ENCODE peak calls at places on chromosome 5, in ten cellular contexts. One of them, this sample, is unnamed. For H3K4me1, the result is how much of the 10 kb centered on the place peaks cover.

GRCh38 chr5:172437445-172438303 is 16.7 kb downstream of the SH3PXD2B start:
- DNase-seq in PC-3: peak
- DNase-seq in ascending aorta: peak
- DNase-seq in heart right ventricle: peak
- DNase-seq in cardiac muscle cell: peak
- DNase-seq in pancreas: peak
- DNase-seq in CD8-positive, alpha-beta memory T cell: no peak
- DNase-seq in sigmoid colon: peak
- DNase-seq in trophoblast cell: no peak
- DNase-seq in spleen: no peak
- DNase-seq in this sample: peak

GRCh38 chr5:170545313-170545712 is 41.5 kb downstream of the KCNIP1 start:
- DNase-seq in trophoblast cell: no peak
- DNase-seq in sigmoid colon: no peak
- DNase-seq in pancreas: no peak
- DNase-seq in ascending aorta: no peak
- DNase-seq in CD8-positive, alpha-beta memory T cell: no peak
- DNase-seq in spleen: no peak
- DNase-seq in cardiac muscle cell: no peak
- DNase-seq in heart right ventricle: no peak
- DNase-seq in PC-3: no peak
- DNase-seq in this sample: no peak

GRCh38 chr5:57232293-57233033 is 58.6 kb downstream of the GPBP1 start:
- DNase-seq in heart right ventricle: no peak
- DNase-seq in cardiac muscle cell: no peak
- DNase-seq in PC-3: no peak
- DNase-seq in pancreas: no peak
- DNase-seq in spleen: no peak
- DNase-seq in sigmoid colon: no peak
- DNase-seq in ascending aorta: no peak
- DNase-seq in trophoblast cell: no peak
- DNase-seq in CD8-positive, alpha-beta memory T cell: no peak
- DNase-seq in this sample: no peak

GRCh38 chr5:109823597-109823996 is 133.9 kb downstream of the MAN2A1 start:
- DNase-seq in cardiac muscle cell: no peak
- DNase-seq in CD8-positive, alpha-beta memory T cell: no peak
- DNase-seq in PC-3: peak
- DNase-seq in pancreas: no peak
- DNase-seq in sigmoid colon: no peak
- DNase-seq in spleen: no peak
- DNase-seq in heart right ventricle: no peak
- DNase-seq in trophoblast cell: no peak
- DNase-seq in ascending aorta: no peak
- DNase-seq in this sample: no peak

GRCh38 chr5:173472784-173473278 is 143.6 kb downstream of the BOD1 start:
- DNase-seq in spleen: no peak
- DNase-seq in trophoblast cell: no peak
- DNase-seq in heart right ventricle: no peak
- DNase-seq in PC-3: no peak
- DNase-seq in pancreas: no peak
- DNase-seq in CD8-positive, alpha-beta memory T cell: no peak
- DNase-seq in sigmoid colon: no peak
- DNase-seq in cardiac muscle cell: no peak
- DNase-seq in ascending aorta: peak
- DNase-seq in this sample: peak

GRCh38 chr5:162496080-162496808 is 428.7 kb downstream of the GABRG2 start:
- DNase-seq in trophoblast cell: no peak
- DNase-seq in PC-3: peak
- DNase-seq in cardiac muscle cell: no peak
- DNase-seq in CD8-positive, alpha-beta memory T cell: no peak
- DNase-seq in spleen: no peak
- DNase-seq in pancreas: no peak
- DNase-seq in ascending aorta: no peak
- DNase-seq in heart right ventricle: no peak
- DNase-seq in sigmoid colon: no peak
- DNase-seq in this sample: no peak

GRCh38 chr5:180222056-180222455 is 13.0 kb upstream of the RASGEF1C start:
- DNase-seq in pancreas: no peak
- DNase-seq in cardiac muscle cell: no peak
- DNase-seq in PC-3: no peak
- DNase-seq in spleen: peak
- DNase-seq in sigmoid colon: no peak
- DNase-seq in ascending aorta: no peak
- DNase-seq in trophoblast cell: no peak
- DNase-seq in heart right ventricle: no peak
- DNase-seq in CD8-positive, alpha-beta memory T cell: no peak
- DNase-seq in this sample: no peak

GRCh38 chr5:172133359-172134029 is 54.5 kb downstream of the STK10 start:
- DNase-seq in heart right ventricle: no peak
- DNase-seq in PC-3: peak
- DNase-seq in CD8-positive, alpha-beta memory T cell: no peak
- DNase-seq in spleen: peak
- DNase-seq in cardiac muscle cell: no peak
- DNase-seq in sigmoid colon: peak
- DNase-seq in pancreas: no peak
- DNase-seq in trophoblast cell: peak
- DNase-seq in ascending aorta: peak
- DNase-seq in this sample: peak

GRCh38 chr5:40568548-40568947 is 111.2 kb upstream of the PTGER4 start:
- DNase-seq in heart right ventricle: no peak
- DNase-seq in spleen: no peak
- DNase-seq in CD8-positive, alpha-beta memory T cell: no peak
- DNase-seq in PC-3: no peak
- DNase-seq in trophoblast cell: no peak
- DNase-seq in sigmoid colon: no peak
- DNase-seq in pancreas: no peak
- DNase-seq in ascending aorta: no peak
- DNase-seq in cardiac muscle cell: no peak
- DNase-seq in this sample: no peak

GRCh38 chr5:122141751-122142150 is 12.4 kb downstream of the ZNF474 start:
- DNase-seq in cardiac muscle cell: no peak
- DNase-seq in PC-3: no peak
- DNase-seq in ascending aorta: no peak
- DNase-seq in CD8-positive, alpha-beta memory T cell: no peak
- DNase-seq in sigmoid colon: no peak
- DNase-seq in trophoblast cell: no peak
- DNase-seq in spleen: no peak
- DNase-seq in pancreas: no peak
- DNase-seq in heart right ventricle: no peak
- DNase-seq in this sample: no peak

GRCh38 chr5:115069087-115069968 is 100.4 kb downstream of the TRIM36 start:
- DNase-seq in ascending aorta: no peak
- DNase-seq in pancreas: peak
- DNase-seq in heart right ventricle: no peak
- DNase-seq in sigmoid colon: no peak
- DNase-seq in PC-3: peak
- DNase-seq in spleen: no peak
- DNase-seq in trophoblast cell: peak
- DNase-seq in CD8-positive, alpha-beta memory T cell: no peak
- DNase-seq in cardiac muscle cell: peak
- DNase-seq in this sample: no peak

GRCh38 chr5:34708777-34709176 is 52.6 kb downstream of the RAI14 start:
- DNase-seq in pancreas: no peak
- DNase-seq in trophoblast cell: peak
- DNase-seq in ascending aorta: no peak
- DNase-seq in sigmoid colon: no peak
- DNase-seq in PC-3: no peak
- DNase-seq in CD8-positive, alpha-beta memory T cell: no peak
- DNase-seq in spleen: no peak
- DNase-seq in heart right ventricle: no peak
- DNase-seq in cardiac muscle cell: no peak
- DNase-seq in this sample: no peak

GRCh38 chr5:425714-426113 is 17.3 kb upstream of the EXOC3 start:
- DNase-seq in trophoblast cell: no peak
- DNase-seq in cardiac muscle cell: no peak
- DNase-seq in pancreas: no peak
- DNase-seq in PC-3: peak
- DNase-seq in heart right ventricle: no peak
- DNase-seq in spleen: no peak
- DNase-seq in ascending aorta: peak
- DNase-seq in CD8-positive, alpha-beta memory T cell: no peak
- DNase-seq in sigmoid colon: peak
- DNase-seq in this sample: no peak

GRCh38 chr5:218457-219289 is 553 bp downstream of the SDHA start:
- DNase-seq in heart right ventricle: peak
- DNase-seq in cardiac muscle cell: peak
- DNase-seq in pancreas: peak
- DNase-seq in trophoblast cell: peak
- DNase-seq in ascending aorta: peak
- DNase-seq in spleen: peak
- DNase-seq in sigmoid colon: no peak
- DNase-seq in PC-3: peak
- DNase-seq in CD8-positive, alpha-beta memory T cell: no peak
- DNase-seq in this sample: peak

DNA sequence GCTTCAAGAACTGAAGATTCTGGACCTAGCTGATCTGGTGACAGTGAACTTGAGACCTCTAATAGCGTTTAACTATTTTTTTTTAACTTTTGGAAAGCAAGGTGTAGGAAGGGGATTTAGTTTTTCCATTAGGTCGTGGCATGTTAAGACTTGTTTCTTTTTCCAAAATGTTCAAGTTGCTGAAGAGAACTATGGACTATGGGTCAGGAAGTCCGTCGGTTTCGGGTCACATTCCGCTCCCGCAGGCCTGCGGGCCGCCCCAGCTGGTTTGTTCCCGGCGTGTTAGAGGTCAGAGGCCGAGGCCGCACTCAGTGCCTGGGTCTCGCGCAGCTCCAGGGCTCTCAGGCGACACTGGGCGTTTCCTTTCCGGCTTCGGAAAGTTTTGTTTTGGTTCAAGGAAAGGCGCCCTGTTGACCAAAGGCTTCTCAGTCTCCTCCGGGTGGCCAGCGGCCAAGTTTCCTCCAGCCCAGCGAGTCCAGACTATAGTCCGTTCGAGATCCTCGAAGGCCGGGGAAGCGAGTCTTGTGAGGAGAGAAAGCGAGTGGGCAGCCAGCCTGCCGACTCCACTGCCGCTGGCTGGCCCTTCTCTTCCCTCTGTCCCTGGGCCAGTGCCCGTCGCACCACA is 586 bp upstream of the FCHO2 start:
- DNase-seq in ascending aorta: peak
- DNase-seq in PC-3: no peak
- DNase-seq in spleen: no peak
- DNase-seq in cardiac muscle cell: no peak
- DNase-seq in heart right ventricle: peak
- DNase-seq in sigmoid colon: peak
- DNase-seq in trophoblast cell: peak
- DNase-seq in CD8-positive, alpha-beta memory T cell: no peak
- DNase-seq in pancreas: peak
- DNase-seq in this sample: peak
- H3K4me3 ChIP-seq in ascending aorta: peak
- H3K4me3 ChIP-seq in PC-3: peak
- H3K4me3 ChIP-seq in spleen: peak
- H3K4me3 ChIP-seq in cardiac muscle cell: peak
- H3K4me3 ChIP-seq in heart right ventricle: peak
- H3K4me3 ChIP-seq in sigmoid colon: peak
- H3K4me3 ChIP-seq in trophoblast cell: peak
- H3K4me3 ChIP-seq in CD8-positive, alpha-beta memory T cell: peak
- H3K4me3 ChIP-seq in pancreas: peak
- H3K4me3 ChIP-seq in this sample: peak

DNA sequence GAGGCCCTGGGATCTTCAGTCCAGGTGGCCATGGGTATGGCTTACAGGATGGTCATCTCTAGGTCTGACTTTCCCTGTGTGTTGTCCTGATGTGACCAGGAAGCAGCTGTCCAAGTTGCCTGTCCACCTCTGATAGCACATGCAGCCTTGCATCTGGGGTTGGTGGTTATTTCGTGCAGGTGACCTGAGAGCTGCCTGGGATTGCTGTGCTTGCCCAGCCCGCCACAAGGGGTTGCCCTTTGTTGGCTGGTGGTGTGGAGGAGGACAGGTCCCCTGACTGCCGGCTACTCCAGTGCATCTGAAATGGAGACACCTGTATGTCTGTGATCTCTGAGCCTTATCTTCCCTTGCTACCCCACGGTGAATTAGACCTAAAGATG is 212.6 kb downstream of the ARHGAP26 start:
- DNase-seq in PC-3: no peak
- DNase-seq in spleen: no peak
- DNase-seq in ascending aorta: no peak
- DNase-seq in sigmoid colon: no peak
- DNase-seq in CD8-positive, alpha-beta memory T cell: no peak
- DNase-seq in trophoblast cell: no peak
- DNase-seq in heart right ventricle: no peak
- DNase-seq in cardiac muscle cell: no peak
- DNase-seq in pancreas: no peak
- DNase-seq in this sample: no peak
- H3K4me1 ChIP-seq in PC-3: under half
- H3K4me1 ChIP-seq in spleen: under half
- H3K4me1 ChIP-seq in ascending aorta: under half
- H3K4me1 ChIP-seq in sigmoid colon: under half
- H3K4me1 ChIP-seq in CD8-positive, alpha-beta memory T cell: under half
- H3K4me1 ChIP-seq in trophoblast cell: under half
- H3K4me1 ChIP-seq in heart right ventricle: under half
- H3K4me1 ChIP-seq in cardiac muscle cell: under half
- H3K4me1 ChIP-seq in pancreas: under half
- H3K4me1 ChIP-seq in this sample: under half

DNA sequence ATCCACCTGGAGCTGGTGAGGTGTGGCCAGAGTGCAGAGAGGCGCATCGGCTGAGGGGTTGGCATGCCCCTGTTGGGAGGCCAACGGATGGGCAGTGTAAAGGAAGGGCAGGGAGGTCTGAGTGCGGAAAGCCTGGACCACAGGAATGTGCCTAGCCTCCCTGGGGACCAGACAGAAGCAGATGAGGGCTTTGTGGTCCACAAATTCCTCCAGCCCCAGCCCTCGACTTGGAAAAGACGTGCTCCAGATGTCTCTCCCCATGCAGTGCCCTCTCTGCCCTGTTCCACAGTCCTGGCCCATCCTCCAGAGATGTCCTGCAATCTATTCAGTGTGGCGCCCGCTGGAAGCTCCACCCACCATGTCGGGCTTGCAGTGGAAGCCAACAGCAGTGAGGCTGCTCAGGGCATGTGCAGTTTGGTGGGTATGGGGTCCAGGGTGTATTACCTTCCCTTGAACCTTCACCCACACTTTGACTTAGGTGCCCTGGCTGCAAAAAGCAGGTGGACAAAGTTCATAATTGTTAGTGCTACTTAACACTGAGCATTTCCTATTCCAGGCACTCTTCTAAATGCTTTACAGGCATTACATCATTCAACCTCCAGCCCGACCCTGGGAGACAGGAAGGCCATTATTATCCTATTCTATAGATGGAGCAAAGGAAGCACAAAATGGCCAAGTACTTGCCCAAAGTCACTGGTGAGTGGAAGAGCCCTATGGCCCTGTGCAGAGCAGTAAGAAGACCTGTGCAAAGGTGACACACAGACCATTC is 120.2 kb upstream of the SLC25A48 start:
- DNase-seq in CD8-positive, alpha-beta memory T cell: no peak
- DNase-seq in spleen: no peak
- DNase-seq in cardiac muscle cell: no peak
- DNase-seq in trophoblast cell: no peak
- DNase-seq in heart right ventricle: no peak
- DNase-seq in ascending aorta: peak
- DNase-seq in sigmoid colon: no peak
- DNase-seq in pancreas: no peak
- DNase-seq in PC-3: no peak
- DNase-seq in this sample: no peak
- H3K27ac ChIP-seq in CD8-positive, alpha-beta memory T cell: no peak
- H3K27ac ChIP-seq in spleen: no peak
- H3K27ac ChIP-seq in cardiac muscle cell: no peak
- H3K27ac ChIP-seq in trophoblast cell: no peak
- H3K27ac ChIP-seq in heart right ventricle: no peak
- H3K27ac ChIP-seq in ascending aorta: no peak
- H3K27ac ChIP-seq in sigmoid colon: no peak
- H3K27ac ChIP-seq in pancreas: no peak
- H3K27ac ChIP-seq in PC-3: no peak
- H3K27ac ChIP-seq in this sample: no peak

GRCh38 chr5:124742983-124743533 is 3.4 kb downstream of the ZNF608 start:
- DNase-seq in heart right ventricle: no peak
- DNase-seq in PC-3: peak
- DNase-seq in sigmoid colon: peak
- DNase-seq in ascending aorta: no peak
- DNase-seq in pancreas: peak
- DNase-seq in trophoblast cell: no peak
- DNase-seq in CD8-positive, alpha-beta memory T cell: no peak
- DNase-seq in cardiac muscle cell: no peak
- DNase-seq in spleen: no peak
- DNase-seq in this sample: no peak
- H3K4me3 ChIP-seq in heart right ventricle: peak
- H3K4me3 ChIP-seq in PC-3: peak
- H3K4me3 ChIP-seq in sigmoid colon: peak
- H3K4me3 ChIP-seq in ascending aorta: peak
- H3K4me3 ChIP-seq in pancreas: peak
- H3K4me3 ChIP-seq in trophoblast cell: no peak
- H3K4me3 ChIP-seq in CD8-positive, alpha-beta memory T cell: no peak
- H3K4me3 ChIP-seq in cardiac muscle cell: peak
- H3K4me3 ChIP-seq in spleen: peak
- H3K4me3 ChIP-seq in this sample: peak

This sample was measured in right cardiac atrium.